ENCODE peak calls at places on chromosomes 1 and 21, in four cellular contexts. I is activated T-cell treated with anti-CD3 and anti-CD28 coated beads, Interleukin-2, amount 50 U/mL, for 4 hours; T is Ammon's horn; C is HT-29. K is an unnamed sample.

GRCh38 chr1:30371179-30371788 is 352.1 kb downstream of the MATN1 start:
- DNase-seq in I (no peak), T (no peak), C (no peak), K (no peak)

GRCh38 chr1:44260792-44261474 is 47.7 kb downstream of the DMAP1 start:
- DNase-seq in I (no peak), T (no peak), C (peak), K (no peak)

GRCh38 chr1:177945943-177946650 is 23.8 kb downstream of the SEC16B start:
- DNase-seq in I (no peak), T (peak), C (peak), K (peak)

GRCh38 chr1:81921344-81921743 is 120.6 kb downstream of the ADGRL2 start:
- DNase-seq in I (no peak), T (no peak), C (no peak), K (no peak)

GRCh38 chr1:38476784-38477175 is 382.8 kb downstream of the RRAGC start:
- DNase-seq in I (no peak), T (no peak), C (no peak), K (no peak)

GRCh38 chr1:201349091-201349490 is 28.4 kb downstream of the TNNT2 start:
- DNase-seq in I (no peak), T (peak), C (no peak), K (no peak)

GRCh38 chr1:231612393-231613089 is 14.0 kb upstream of the DISC1 start:
- DNase-seq in I (no peak), T (no peak), C (no peak), K (no peak)

GRCh38 chr1:189637041-189637440 is 840.6 kb downstream of the BRINP3 start:
- DNase-seq in I (no peak), T (no peak), C (peak), K (no peak)

GRCh38 chr1:199272107-199272506 is 633.3 kb downstream of the PTPRC start:
- DNase-seq in I (no peak), T (no peak), C (peak), K (no peak)

GRCh38 chr1:110687244-110687643 is 12.5 kb upstream of the KCNA3 start:
- DNase-seq in I (no peak), T (no peak), C (no peak), K (no peak)

GRCh38 chr21:34743831-34744230 is 75.0 kb downstream of the CLIC6 start:
- DNase-seq in I (no peak), T (no peak), C (no peak), K (no peak)

GRCh38 chr21:34882719-34883131 is 166.4 kb downstream of the RUNX1 start:
- DNase-seq in I (no peak), T (peak), C (peak), K (no peak)